ENCODE peak calls at places on chromosomes 12 and 14, in six cellular contexts. Y, X, G, A, T and M are unnamed samples.

GRCh38 chr12:106774808-106775524 is 484 bp downstream of the RIC8B start:
- DNase-seq in X (no peak), Y (no peak), A (no peak), G (no peak), T (no peak), M (no peak)

GRCh38 chr12:4909734-4910501 is at the start of gene KCNA1:
- DNase-seq in T (no peak), A (no peak), Y (no peak), X (no peak), G (no peak), M (no peak)

GRCh38 chr12:94962680-94963079 is 40.8 kb downstream of the NDUFA12 start:
- DNase-seq in X (no peak), A (no peak), T (no peak), Y (no peak), G (no peak), M (no peak)

GRCh38 chr12:109927622-109928021 is 27.5 kb downstream of the TCHP start:
- DNase-seq in A (peak), X (no peak), G (peak), Y (no peak), T (no peak), M (peak)

GRCh38 chr12:54195736-54196347 is 7.1 kb upstream of the SMUG1 start:
- DNase-seq in G (peak), Y (no peak), A (no peak), T (peak), X (no peak), M (peak)

GRCh38 chr14:98244162-98244948 is 1027.6 kb downstream of the BCL11B start:
- DNase-seq in Y (no peak), A (no peak), X (no peak), T (no peak), G (no peak), M (no peak)

GRCh38 chr12:53791735-53792326 is 40.1 kb upstream of the CISTR start:
- DNase-seq in A (peak), Y (no peak), X (no peak), G (peak), T (no peak), M (peak)

GRCh38 chr14:101024686-101025085 is 121.2 kb upstream of the RTL1 start:
- DNase-seq in G (no peak), T (peak), Y (peak), A (no peak), X (no peak), M (no peak)

GRCh38 chr12:132367401-132367851 is 38.0 kb upstream of the GALNT9 start:
- DNase-seq in G (peak), A (peak), Y (no peak), T (peak), X (no peak), M (no peak)

GRCh38 chr12:132954471-132955048 is 1.5 kb downstream of the ZNF605 start:
- DNase-seq in G (peak), X (no peak), T (no peak), Y (peak), A (no peak), M (no peak)

GRCh38 chr12:125004621-125005020 is 11.2 kb downstream of the BRI3BP start:
- DNase-seq in Y (no peak), G (no peak), X (no peak), T (no peak), A (no peak), M (no peak)

GRCh38 chr14:73289729-73290128 is 52.4 kb downstream of the PAPLN start:
- DNase-seq in Y (no peak), A (no peak), X (no peak), G (no peak), T (no peak), M (peak)

GRCh38 chr12:106239241-106239950 is 8.4 kb downstream of the CKAP4 start:
- DNase-seq in G (no peak), X (no peak), Y (no peak), T (no peak), A (no peak), M (no peak)

GRCh38 chr12:107921062-107921461 is 146.6 kb downstream of the ASCL4 start:
- DNase-seq in Y (no peak), A (no peak), G (no peak), T (no peak), X (no peak), M (no peak)

GRCh38 chr14:53955671-53956426 is 776 bp downstream of the BMP4 start:
- DNase-seq in A (peak), G (no peak), T (peak), X (no peak), Y (peak), M (peak)

GRCh38 chr14:80621701-80622100 is 319.8 kb downstream of the CEP128 start:
- DNase-seq in A (no peak), G (no peak), Y (no peak), X (no peak), T (no peak), M (peak)

GRCh38 chr14:105213396-105213795 is 32.3 kb upstream of the NUDT14 start:
- DNase-seq in G (no peak), T (no peak), Y (no peak), A (no peak), X (no peak), M (no peak)

GRCh38 chr14:105211086-105211757 is 30.1 kb upstream of the NUDT14 start:
- DNase-seq in T (no peak), A (no peak), X (no peak), G (no peak), Y (no peak), M (no peak)

GRCh38 chr14:105214324-105214915 is 33.3 kb upstream of the NUDT14 start:
- DNase-seq in Y (no peak), A (no peak), G (no peak), X (no peak), T (no peak), M (no peak)

GRCh38 chr14:105211758-105212089 is 30.6 kb upstream of the NUDT14 start:
- DNase-seq in T (no peak), X (no peak), G (no peak), A (no peak), Y (no peak), M (no peak)

GRCh38 chr14:105212541-105213305 is 31.6 kb upstream of the NUDT14 start:
- DNase-seq in G (no peak), Y (no peak), X (no peak), A (no peak), T (no peak), M (no peak)
- TF ChIP-seq CTCF in G (no peak), Y (no peak), X (no peak), A (no peak), T (no peak), M (no peak)

GRCh38 chr12:40226652-40227051 is 1.9 kb downstream of the LRRK2 start:
- DNase-seq in Y (peak), T (peak), A (peak), G (peak), X (peak), M (peak)
- H3K4me3 ChIP-seq in Y (peak), T (peak), A (no peak), G (no peak), X (peak), M (peak)

DNA sequence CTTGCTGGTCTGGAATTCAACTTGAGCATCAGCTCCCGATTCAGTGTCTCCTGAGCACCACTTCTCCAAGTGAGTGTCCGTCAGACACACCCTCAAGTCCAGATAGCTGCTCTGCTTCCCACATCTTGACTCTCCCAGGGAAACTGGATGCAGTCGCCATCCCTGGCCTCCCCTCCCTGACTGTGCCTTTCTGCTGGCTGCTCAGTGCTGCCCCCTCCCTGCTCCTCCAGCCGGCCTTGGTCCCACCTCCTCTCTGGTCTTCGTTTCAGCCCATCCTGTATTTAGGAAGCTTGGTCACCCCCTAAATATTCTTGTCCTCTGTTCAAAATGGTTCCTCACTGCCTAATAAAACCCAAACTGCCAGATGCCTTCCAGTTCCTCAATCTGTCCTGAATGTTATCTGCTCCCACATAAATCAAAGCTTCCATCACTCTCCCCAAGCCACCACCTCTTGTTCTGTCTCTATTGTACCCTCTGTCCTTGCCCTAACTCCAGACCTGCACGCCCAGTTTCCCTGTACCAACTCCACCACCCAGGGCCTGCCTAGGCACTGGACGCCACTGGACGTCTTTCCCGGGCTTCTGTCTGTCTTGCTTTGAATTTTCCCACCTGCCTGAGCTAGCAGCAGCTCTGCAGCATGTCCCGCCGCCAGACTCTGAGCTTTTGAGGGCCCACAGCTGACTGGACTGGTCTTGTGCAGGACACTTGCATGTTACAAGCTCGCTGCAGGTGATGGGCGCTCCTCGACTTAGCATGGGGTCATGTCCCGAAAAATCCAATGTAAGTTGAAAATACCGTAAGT is 33.8 kb downstream of the CCDC92 start:
- DNase-seq in G (no peak), T (peak), A (no peak), X (no peak), Y (no peak), M (peak)
- TF ChIP-seq CTCF in G (peak), T (no peak), A (no peak), X (peak), Y (no peak), M (peak)

DNA sequence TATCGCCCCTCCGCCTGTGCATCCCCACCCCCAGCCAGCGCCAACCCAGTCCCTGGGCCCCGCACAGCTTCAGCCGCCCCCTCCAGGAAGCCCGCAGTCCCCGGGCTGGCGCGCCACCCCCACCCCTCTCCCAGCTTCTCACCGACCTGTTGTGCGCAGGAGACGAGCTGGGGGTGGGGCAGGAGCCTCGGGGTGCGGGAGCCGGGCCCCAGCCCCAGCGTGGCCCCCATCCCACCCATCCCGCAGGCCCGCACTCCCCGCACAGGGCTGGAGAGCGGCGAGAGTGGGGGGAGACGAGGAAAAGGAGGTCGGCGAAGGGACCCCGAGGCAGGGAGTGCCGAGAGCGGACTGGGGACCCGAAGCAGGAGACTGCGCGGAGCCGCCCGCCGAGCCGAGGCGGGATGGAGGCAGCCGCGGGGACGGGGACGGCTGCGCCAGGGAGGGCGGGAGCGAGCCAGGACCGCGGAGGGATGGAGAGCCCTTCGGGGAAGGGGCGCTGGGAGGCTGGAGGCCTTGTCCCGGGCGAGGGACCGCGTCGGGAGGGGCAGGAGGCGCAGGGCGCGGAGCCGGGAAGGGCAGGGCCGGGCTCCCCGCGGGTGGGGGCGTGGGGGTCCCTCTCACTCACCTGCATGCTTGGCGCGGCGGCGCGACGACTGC is 498 bp downstream of the PIANP start:
- DNase-seq in T (no peak), Y (no peak), G (no peak), X (no peak), A (no peak), M (peak)
- H3K4me3 ChIP-seq in T (peak), Y (peak), G (no peak), X (peak), A (no peak), M (peak)

GRCh38 chr12:58097741-58098140 is 156.4 kb downstream of the ATP23 start:
- DNase-seq in G (no peak), A (no peak), T (no peak), Y (no peak), X (no peak), M (no peak)
- TF ChIP-seq CTCF in G (no peak), A (no peak), T (no peak), Y (no peak), X (no peak), M (no peak)

DNA sequence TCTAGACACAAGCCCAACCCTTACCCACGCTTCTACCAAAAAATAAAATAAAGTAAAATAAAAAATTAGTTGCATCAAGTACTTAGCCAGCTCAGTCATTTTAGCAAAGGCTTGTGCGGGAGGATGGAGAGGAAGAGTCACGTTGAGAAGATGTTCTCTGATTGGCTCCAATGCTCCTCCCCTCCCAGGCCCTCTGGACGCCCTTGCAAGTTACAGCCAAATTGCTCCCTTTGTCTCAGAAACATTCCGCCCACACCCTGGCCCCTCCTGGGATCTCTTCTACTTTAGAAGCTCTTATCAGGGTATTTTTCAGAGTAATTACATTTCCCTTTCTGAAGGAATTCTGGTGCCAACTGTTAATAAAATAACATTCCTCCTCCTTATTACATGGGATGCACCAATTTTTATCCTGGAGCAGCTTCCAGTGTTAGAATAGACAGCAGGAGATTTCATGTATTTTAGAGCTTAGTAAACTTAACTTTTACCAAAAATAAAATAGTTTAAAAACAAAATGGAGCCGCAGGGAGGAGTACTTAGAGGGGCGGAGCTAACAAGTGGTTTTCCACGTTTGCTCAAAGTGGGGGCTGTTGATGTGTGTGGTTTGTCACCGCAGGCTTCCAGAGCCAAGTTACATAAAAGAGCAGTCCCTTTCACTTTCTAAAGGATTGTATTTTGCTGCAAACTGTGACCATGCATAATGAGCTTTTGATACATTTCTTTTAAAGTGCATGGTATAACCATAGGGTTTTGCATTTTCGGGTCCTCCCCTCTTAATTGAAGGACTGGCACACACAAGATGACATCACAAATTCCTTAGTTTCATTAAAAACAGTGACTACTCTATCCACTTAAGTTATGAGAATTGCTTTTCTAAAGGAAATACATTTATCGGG is 71.7 kb upstream of the RAP1B start:
- DNase-seq in A (peak), G (peak), X (no peak), T (peak), Y (peak), M (no peak)
- H3K4me3 ChIP-seq in A (no peak), G (peak), X (peak), T (peak), Y (peak), M (no peak)

GRCh38 chr14:93566065-93566693 is 135.4 kb downstream of the UNC79 start:
- DNase-seq in A (no peak), G (no peak), Y (no peak), T (no peak), X (no peak), M (no peak)

GRCh38 chr14:93571275-93571674 is 140.5 kb downstream of the UNC79 start:
- DNase-seq in Y (no peak), A (no peak), T (no peak), G (no peak), X (no peak), M (no peak)
- TF ChIP-seq CTCF in Y (no peak), A (no peak), T (no peak), G (no peak), X (no peak), M (no peak)

GRCh38 chr12:41189395-41190251 is 1.5 kb downstream of the PDZRN4 start:
- DNase-seq in G (no peak), T (no peak), X (no peak), Y (peak), A (no peak), M (no peak)
- H3K4me3 ChIP-seq in G (no peak), T (no peak), X (no peak), Y (peak), A (no peak), M (no peak)